ENCODE peak calls at places on chromosome 10, in four cellular contexts. One of them, this sample, is unnamed.

GRCh38 chr10:80100861-80101695 is 22.6 kb downstream of the TMEM254 start:
- DNase-seq in psoas muscle: no peak
- DNase-seq in mucosa of descending colon: no peak
- DNase-seq in bronchial epithelial cell: peak; percentile 84
- DNase-seq in this sample: no peak

GRCh38 chr10:8389630-8390029 is 335.1 kb downstream of the GATA3 start:
- DNase-seq in psoas muscle: no peak
- DNase-seq in mucosa of descending colon: no peak
- DNase-seq in bronchial epithelial cell: peak; percentile 80
- DNase-seq in this sample: no peak

GRCh38 chr10:93991101-93991500 is 2.6 kb upstream of the PLCE1 start:
- DNase-seq in psoas muscle: no peak
- DNase-seq in mucosa of descending colon: no peak
- DNase-seq in bronchial epithelial cell: no peak
- DNase-seq in this sample: no peak

GRCh38 chr10:48523820-48524758 is 80.8 kb downstream of the ARHGAP22 start:
- DNase-seq in psoas muscle: no peak
- DNase-seq in mucosa of descending colon: no peak
- DNase-seq in bronchial epithelial cell: no peak
- DNase-seq in this sample: no peak

GRCh38 chr10:94043431-94043990 is 49.8 kb downstream of the PLCE1 start:
- DNase-seq in psoas muscle: no peak
- DNase-seq in mucosa of descending colon: no peak
- DNase-seq in bronchial epithelial cell: no peak
- DNase-seq in this sample: no peak

GRCh38 chr10:25142465-25142864 is 32.3 kb upstream of the GPR158 start:
- DNase-seq in psoas muscle: no peak
- DNase-seq in mucosa of descending colon: no peak
- DNase-seq in bronchial epithelial cell: no peak
- DNase-seq in this sample: no peak

GRCh38 chr10:113051456-113051855 is 101.4 kb downstream of the TCF7L2 start:
- DNase-seq in psoas muscle: no peak
- DNase-seq in mucosa of descending colon: no peak
- DNase-seq in bronchial epithelial cell: no peak
- DNase-seq in this sample: no peak

GRCh38 chr10:95531994-95532399 is 29.2 kb downstream of the SORBS1 start:
- DNase-seq in psoas muscle: no peak
- DNase-seq in mucosa of descending colon: no peak
- DNase-seq in bronchial epithelial cell: no peak
- DNase-seq in this sample: no peak

GRCh38 chr10:115953203-115953602 is 319.8 kb downstream of the GFRA1 start:
- DNase-seq in psoas muscle: no peak
- DNase-seq in mucosa of descending colon: no peak
- DNase-seq in bronchial epithelial cell: no peak
- DNase-seq in this sample: no peak

GRCh38 chr10:9682812-9683211 is 1334.9 kb upstream of the CELF2 start:
- DNase-seq in psoas muscle: no peak
- DNase-seq in mucosa of descending colon: no peak
- DNase-seq in bronchial epithelial cell: no peak
- DNase-seq in this sample: no peak

GRCh38 chr10:9685596-9685995 is 1332.1 kb upstream of the CELF2 start:
- DNase-seq in psoas muscle: no peak
- DNase-seq in mucosa of descending colon: no peak
- DNase-seq in bronchial epithelial cell: no peak
- DNase-seq in this sample: no peak

GRCh38 chr10:9684186-9684585 is 1333.5 kb upstream of the CELF2 start:
- DNase-seq in psoas muscle: no peak
- DNase-seq in mucosa of descending colon: no peak
- DNase-seq in bronchial epithelial cell: no peak
- DNase-seq in this sample: no peak

GRCh38 chr10:9681655-9682054 is 1336.0 kb upstream of the CELF2 start:
- DNase-seq in psoas muscle: no peak
- DNase-seq in mucosa of descending colon: no peak
- DNase-seq in bronchial epithelial cell: no peak
- DNase-seq in this sample: no peak
- TF ChIP-seq CTCF in psoas muscle: no peak
- TF ChIP-seq CTCF in mucosa of descending colon: no peak
- TF ChIP-seq CTCF in bronchial epithelial cell: peak; percentile 16
- TF ChIP-seq CTCF in this sample: no peak

GRCh38 chr10:79066460-79067240 is 2.1 kb upstream of the ZMIZ1 start:
- DNase-seq in psoas muscle: peak; percentile 67
- DNase-seq in mucosa of descending colon: no peak
- DNase-seq in bronchial epithelial cell: no peak
- DNase-seq in this sample: peak; percentile 34

GRCh38 chr10:79065853-79066252 is 2.9 kb upstream of the ZMIZ1 start:
- DNase-seq in psoas muscle: peak; percentile 43
- DNase-seq in mucosa of descending colon: peak; percentile 22
- DNase-seq in bronchial epithelial cell: no peak
- DNase-seq in this sample: no peak

GRCh38 chr10:79068203-79068561 is 584 bp upstream of the ZMIZ1 start:
- DNase-seq in psoas muscle: no peak
- DNase-seq in mucosa of descending colon: no peak
- DNase-seq in bronchial epithelial cell: no peak
- DNase-seq in this sample: peak; percentile 33

GRCh38 chr10:79068562-79069324 is at the start of gene ZMIZ1:
- DNase-seq in psoas muscle: peak; percentile 93
- DNase-seq in mucosa of descending colon: peak; percentile 92
- DNase-seq in bronchial epithelial cell: peak; percentile 77
- DNase-seq in this sample: peak; percentile 95

DNA sequence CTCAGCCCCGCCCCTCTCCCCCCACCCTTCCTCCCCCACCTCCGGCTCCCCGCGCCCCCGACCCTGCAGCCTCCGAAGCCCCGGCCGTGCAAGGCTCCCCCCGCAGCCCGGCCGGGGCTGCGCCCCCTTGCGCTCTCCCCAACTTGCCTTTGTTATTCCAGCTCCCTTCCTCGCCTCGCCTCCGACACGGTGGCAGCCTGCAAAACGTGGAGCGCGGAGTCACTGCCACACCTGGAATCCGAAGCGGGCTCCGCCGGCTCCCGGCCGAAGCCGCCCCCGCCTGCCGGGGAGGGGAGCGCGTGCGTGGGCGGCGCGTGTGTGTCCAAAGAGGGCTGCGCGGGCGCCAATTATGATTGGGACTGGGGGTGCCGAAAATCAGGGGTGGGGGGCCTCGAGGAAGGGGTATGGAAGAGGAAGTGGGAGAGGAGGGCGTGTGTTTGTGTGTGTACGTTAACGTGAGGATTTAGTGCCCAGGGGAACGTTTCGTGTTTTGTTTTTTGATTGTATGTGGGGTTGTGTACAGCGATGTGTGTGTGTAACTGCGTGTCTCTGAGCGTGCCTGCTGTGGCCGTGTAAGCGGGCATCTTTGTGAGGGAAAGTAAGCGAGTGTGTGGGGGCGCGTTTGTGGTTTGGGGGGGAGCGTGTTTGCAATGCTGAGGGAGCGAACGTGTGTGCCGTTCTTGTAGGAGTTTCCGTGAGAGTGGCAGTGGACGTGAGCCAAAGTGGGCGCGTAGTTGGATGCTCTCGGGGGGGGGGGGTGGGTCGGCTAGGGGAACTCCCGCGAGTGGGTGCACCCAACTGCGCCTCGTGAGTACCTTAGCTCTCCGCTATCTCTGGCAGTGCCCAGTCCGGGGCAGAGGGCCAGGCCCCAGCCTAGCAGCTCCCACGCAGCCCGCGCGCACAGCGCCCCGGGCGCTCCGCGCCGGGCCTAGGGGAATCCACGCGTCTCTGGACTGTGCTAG is 1.2 kb upstream of the ZMIZ1 start:
- DNase-seq in psoas muscle: peak; percentile 94
- DNase-seq in mucosa of descending colon: peak; percentile 94
- DNase-seq in bronchial epithelial cell: peak; percentile 57
- DNase-seq in this sample: peak; percentile 81
- TF ChIP-seq CTCF in psoas muscle: no peak
- TF ChIP-seq CTCF in mucosa of descending colon: no peak
- TF ChIP-seq CTCF in bronchial epithelial cell: peak; percentile 32
- TF ChIP-seq CTCF in this sample: no peak

DNA sequence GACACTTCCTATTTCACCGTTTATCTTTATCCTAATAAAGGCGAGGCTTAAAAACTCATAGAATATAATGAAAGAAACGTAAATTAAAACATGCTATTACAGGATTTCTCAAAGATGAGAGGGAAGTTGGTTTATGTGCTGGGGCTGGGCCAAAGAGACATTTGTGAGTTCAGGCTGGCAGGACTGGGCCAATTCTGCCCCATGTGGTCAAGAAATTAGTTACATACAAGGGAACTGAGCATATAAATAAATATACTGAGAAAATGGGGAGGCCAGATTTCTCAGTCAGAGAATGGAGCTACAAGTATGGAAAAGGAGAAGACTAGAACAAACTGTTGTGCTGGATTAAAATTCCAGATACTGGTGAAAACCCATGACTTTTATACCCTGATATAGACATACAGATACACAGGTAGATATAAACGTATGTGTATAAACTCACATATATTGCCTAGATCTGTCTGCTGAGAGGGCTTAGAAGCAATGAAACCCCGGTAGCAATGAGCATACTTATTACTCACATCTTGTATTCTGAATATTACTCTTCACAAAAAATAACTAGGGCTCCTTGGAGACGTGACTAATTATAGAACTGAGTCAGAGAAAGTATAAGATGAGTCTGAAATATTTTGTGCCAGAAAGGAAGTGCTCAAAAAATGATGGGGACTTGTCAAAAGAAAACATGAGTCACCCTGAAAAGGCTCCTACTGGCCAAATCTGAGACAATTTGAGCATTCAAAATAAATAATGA is 155.7 kb upstream of the FGFR2 start:
- DNase-seq in psoas muscle: no peak
- DNase-seq in mucosa of descending colon: no peak
- DNase-seq in bronchial epithelial cell: peak; percentile 98
- DNase-seq in this sample: peak; percentile 84
- TF ChIP-seq CTCF in psoas muscle: peak; percentile 15
- TF ChIP-seq CTCF in mucosa of descending colon: no peak
- TF ChIP-seq CTCF in bronchial epithelial cell: peak; percentile 20
- TF ChIP-seq CTCF in this sample: no peak

GRCh38 chr10:67662415-67662814 is 33.6 kb downstream of the CTNNA3 start:
- DNase-seq in psoas muscle: no peak
- DNase-seq in mucosa of descending colon: no peak
- DNase-seq in bronchial epithelial cell: no peak
- DNase-seq in this sample: no peak

GRCh38 chr10:67659497-67659896 is 36.5 kb downstream of the CTNNA3 start:
- DNase-seq in psoas muscle: no peak
- DNase-seq in mucosa of descending colon: no peak
- DNase-seq in bronchial epithelial cell: no peak
- DNase-seq in this sample: no peak

GRCh38 chr10:67663449-67664087 is 32.4 kb downstream of the CTNNA3 start:
- DNase-seq in psoas muscle: peak; percentile 72
- DNase-seq in mucosa of descending colon: no peak
- DNase-seq in bronchial epithelial cell: no peak
- DNase-seq in this sample: no peak

GRCh38 chr10:67657775-67658174 is 38.2 kb downstream of the CTNNA3 start:
- DNase-seq in psoas muscle: no peak
- DNase-seq in mucosa of descending colon: no peak
- DNase-seq in bronchial epithelial cell: no peak
- DNase-seq in this sample: no peak
- TF ChIP-seq CTCF in psoas muscle: no peak
- TF ChIP-seq CTCF in mucosa of descending colon: no peak
- TF ChIP-seq CTCF in bronchial epithelial cell: no peak
- TF ChIP-seq CTCF in this sample: no peak

GRCh38 chr10:3400368-3400767 is 227.8 kb upstream of the PITRM1 start:
- DNase-seq in psoas muscle: no peak
- DNase-seq in mucosa of descending colon: no peak
- DNase-seq in bronchial epithelial cell: no peak
- DNase-seq in this sample: no peak

GRCh38 chr10:3401491-3401938 is 228.9 kb upstream of the PITRM1 start:
- DNase-seq in psoas muscle: no peak
- DNase-seq in mucosa of descending colon: no peak
- DNase-seq in bronchial epithelial cell: no peak
- DNase-seq in this sample: peak; percentile 9

GRCh38 chr10:3398825-3399646 is 226.5 kb upstream of the PITRM1 start:
- DNase-seq in psoas muscle: no peak
- DNase-seq in mucosa of descending colon: no peak
- DNase-seq in bronchial epithelial cell: no peak
- DNase-seq in this sample: no peak

GRCh38 chr10:3397846-3398245 is 225.3 kb upstream of the PITRM1 start:
- DNase-seq in psoas muscle: no peak
- DNase-seq in mucosa of descending colon: no peak
- DNase-seq in bronchial epithelial cell: no peak
- DNase-seq in this sample: no peak

DNA sequence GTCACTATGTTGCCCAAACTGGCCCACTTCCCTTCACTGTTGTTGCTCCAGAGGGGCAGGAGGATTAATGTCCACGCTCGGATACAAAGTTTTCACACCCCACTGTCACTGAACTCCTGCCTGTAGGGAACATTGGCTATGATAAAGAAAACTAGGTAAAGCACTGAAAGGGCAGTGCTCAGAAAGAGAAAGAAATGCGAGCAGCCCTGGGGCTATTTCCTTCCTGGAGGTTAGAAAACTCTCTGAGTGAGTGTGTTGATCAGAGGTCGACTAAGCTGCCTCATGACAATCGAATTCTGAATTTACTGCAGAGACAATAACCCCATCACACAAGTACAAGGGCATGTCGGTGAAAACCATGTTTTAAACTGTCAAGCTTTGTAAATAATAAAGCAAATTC is 227.2 kb upstream of the PITRM1 start:
- DNase-seq in psoas muscle: no peak
- DNase-seq in mucosa of descending colon: no peak
- DNase-seq in bronchial epithelial cell: peak; percentile 7
- DNase-seq in this sample: no peak
- TF ChIP-seq CTCF in psoas muscle: no peak
- TF ChIP-seq CTCF in mucosa of descending colon: no peak
- TF ChIP-seq CTCF in bronchial epithelial cell: no peak
- TF ChIP-seq CTCF in this sample: no peak

GRCh38 chr10:117684673-117685211 is 142.2 kb downstream of the EMX2 start:
- DNase-seq in psoas muscle: peak; percentile 79
- DNase-seq in mucosa of descending colon: peak; percentile 50
- DNase-seq in bronchial epithelial cell: no peak
- DNase-seq in this sample: peak; percentile 91
- TF ChIP-seq CTCF in psoas muscle: no peak
- TF ChIP-seq CTCF in mucosa of descending colon: no peak
- TF ChIP-seq CTCF in bronchial epithelial cell: no peak
- TF ChIP-seq CTCF in this sample: peak; percentile 40

GRCh38 chr10:105644978-105645377 is 1003.9 kb downstream of the SORCS3 start:
- DNase-seq in psoas muscle: no peak
- DNase-seq in mucosa of descending colon: peak; percentile 20
- DNase-seq in bronchial epithelial cell: no peak
- DNase-seq in this sample: no peak
- TF ChIP-seq CTCF in psoas muscle: no peak
- TF ChIP-seq CTCF in mucosa of descending colon: no peak
- TF ChIP-seq CTCF in bronchial epithelial cell: no peak
- TF ChIP-seq CTCF in this sample: no peak

GRCh38 chr10:128221128-128221527 is 94.9 kb upstream of the MKI67 start:
- DNase-seq in psoas muscle: no peak
- DNase-seq in mucosa of descending colon: no peak
- DNase-seq in bronchial epithelial cell: no peak
- DNase-seq in this sample: no peak
- TF ChIP-seq CTCF in psoas muscle: no peak
- TF ChIP-seq CTCF in mucosa of descending colon: no peak
- TF ChIP-seq CTCF in bronchial epithelial cell: no peak
- TF ChIP-seq CTCF in this sample: no peak

DNA sequence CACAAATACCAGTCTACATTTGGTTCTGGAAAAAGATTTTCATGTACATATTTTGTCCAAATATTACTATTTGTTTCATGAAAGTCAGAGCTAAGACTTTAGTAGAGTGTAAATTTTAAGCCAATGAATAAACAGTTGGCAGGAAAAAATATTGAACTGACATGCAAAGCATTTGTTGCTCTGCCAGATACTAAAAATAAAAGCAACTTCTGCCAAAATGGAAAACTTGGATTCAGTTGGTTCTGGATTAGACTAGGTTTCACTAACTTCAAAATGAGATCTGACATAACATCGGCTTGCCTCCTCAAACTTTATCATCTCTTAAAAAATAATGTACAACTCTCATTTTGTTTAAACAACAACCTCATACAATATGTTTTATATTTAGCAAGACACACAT is 34.9 kb downstream of the FAM204A start:
- DNase-seq in psoas muscle: no peak
- DNase-seq in mucosa of descending colon: no peak
- DNase-seq in bronchial epithelial cell: no peak
- DNase-seq in this sample: no peak
- TF ChIP-seq CTCF in psoas muscle: no peak
- TF ChIP-seq CTCF in mucosa of descending colon: no peak
- TF ChIP-seq CTCF in bronchial epithelial cell: no peak
- TF ChIP-seq CTCF in this sample: no peak

This sample was measured in MCF 10A.